ENCODE peak calls at places on chromosome 12, in nine cellular contexts. K, R, J, H, T, Y, D, E and X are unnamed samples.

GRCh38 chr12:92466391-92467305 is 236.1 kb upstream of the PLEKHG7 start:
- DNase-seq in K (no peak), R (no peak), J (no peak), H (no peak), T (no peak), Y (no peak), D (no peak), E (peak), X (no peak)

GRCh38 chr12:71476513-71476912 is 36.9 kb downstream of the LGR5 start:
- DNase-seq in K (no peak), R (no peak), J (peak), H (no peak), T (no peak), Y (no peak), D (no peak), E (no peak), X (no peak)

GRCh38 chr12:27868165-27868564 is 88.1 kb upstream of the MANSC4 start:
- DNase-seq in K (no peak), R (no peak), J (peak), H (no peak), T (no peak), Y (no peak), D (no peak), E (no peak), X (no peak)

GRCh38 chr12:103756443-103756842 is 84.6 kb downstream of the NT5DC3 start:
- DNase-seq in K (no peak), R (no peak), J (no peak), H (no peak), T (no peak), Y (no peak), D (no peak), E (no peak), X (no peak)

GRCh38 chr12:68080577-68080976 is 79.0 kb downstream of the IFNG start:
- DNase-seq in K (no peak), R (no peak), J (no peak), H (no peak), T (no peak), Y (peak), D (no peak), E (peak), X (no peak)

GRCh38 chr12:113103756-113104450 is 31.7 kb downstream of the RASAL1 start:
- DNase-seq in K (no peak), R (no peak), J (no peak), H (no peak), T (peak), Y (peak), D (no peak), E (peak), X (no peak)

GRCh38 chr12:28191690-28192089 is 1.4 kb downstream of the CCDC91 start:
- DNase-seq in K (no peak), R (no peak), J (no peak), H (no peak), T (no peak), Y (peak), D (peak), E (no peak), X (peak)

GRCh38 chr12:3186546-3187237 is 109.5 kb downstream of the TSPAN9 start:
- DNase-seq in K (no peak), R (no peak), J (no peak), H (no peak), T (no peak), Y (no peak), D (no peak), E (no peak), X (no peak)

GRCh38 chr12:38527631-38528030 is 211.1 kb downstream of the ALG10B start:
- DNase-seq in K (no peak), R (no peak), J (no peak), H (no peak), T (no peak), Y (no peak), D (no peak), E (no peak), X (no peak)

GRCh38 chr12:89234324-89235114 is 117.8 kb downstream of the DUSP6 start:
- DNase-seq in K (no peak), R (no peak), J (no peak), H (no peak), T (no peak), Y (no peak), D (no peak), E (no peak), X (no peak)

GRCh38 chr12:19963972-19964371 is 404.4 kb upstream of the PDE3A start:
- DNase-seq in K (no peak), R (no peak), J (no peak), H (no peak), T (no peak), Y (no peak), D (no peak), E (no peak), X (no peak)

GRCh38 chr12:29662737-29663323 is 120.9 kb downstream of the TMTC1 start:
- DNase-seq in K (no peak), R (no peak), J (no peak), H (no peak), T (no peak), Y (no peak), D (no peak), E (no peak), X (no peak)

GRCh38 chr12:101231626-101232025 is 21.6 kb upstream of the SLC5A8 start:
- DNase-seq in K (no peak), R (no peak), J (no peak), H (no peak), T (no peak), Y (no peak), D (no peak), E (no peak), X (no peak)

GRCh38 chr12:10501031-10501430 is 4.7 kb upstream of the EIF2S3B start:
- DNase-seq in K (no peak), R (no peak), J (no peak), H (no peak), T (no peak), Y (no peak), D (peak), E (no peak), X (peak)

GRCh38 chr12:45833401-45833800 is 103.9 kb downstream of the ARID2 start:
- DNase-seq in K (no peak), R (no peak), J (no peak), H (no peak), T (no peak), Y (no peak), D (no peak), E (no peak), X (peak)